ENCODE peak calls at places on chromosomes 3 and 15, in seven cellular contexts. One of them, this sample, is unnamed.

GRCh38 chr3:58120075-58120812 is 90.5 kb downstream of the DNASE1L3 start:
- DNase-seq in GM23248: no peak
- DNase-seq in fibroblast of lung: peak; percentile 53
- DNase-seq in hepatocyte: no peak
- DNase-seq in GM06990: no peak
- DNase-seq in HepG2: no peak
- DNase-seq in stomach: peak; percentile 77
- DNase-seq in this sample: no peak

GRCh38 chr3:156106721-156107373 is 13.5 kb upstream of the KCNAB1 start:
- DNase-seq in GM23248: no peak
- DNase-seq in fibroblast of lung: no peak
- DNase-seq in hepatocyte: no peak
- DNase-seq in GM06990: no peak
- DNase-seq in HepG2: no peak
- DNase-seq in stomach: no peak
- DNase-seq in this sample: no peak

GRCh38 chr15:68546318-68546717 is 32.5 kb upstream of the CORO2B start:
- DNase-seq in GM23248: no peak
- DNase-seq in fibroblast of lung: no peak
- DNase-seq in hepatocyte: no peak
- DNase-seq in GM06990: no peak
- DNase-seq in HepG2: no peak
- DNase-seq in stomach: no peak
- DNase-seq in this sample: no peak

GRCh38 chr3:183698318-183698731 is 728 bp downstream of the YEATS2 start:
- DNase-seq in GM23248: peak; percentile 72
- DNase-seq in fibroblast of lung: peak; percentile 45
- DNase-seq in hepatocyte: peak; percentile 44
- DNase-seq in GM06990: no peak
- DNase-seq in HepG2: no peak
- DNase-seq in stomach: no peak
- DNase-seq in this sample: peak; percentile 62

GRCh38 chr15:40793216-40793989 is 13.5 kb upstream of the ZFYVE19 start:
- DNase-seq in GM23248: peak; percentile 93
- DNase-seq in fibroblast of lung: peak; percentile 91
- DNase-seq in hepatocyte: peak; percentile 63
- DNase-seq in GM06990: no peak
- DNase-seq in HepG2: peak; percentile 96
- DNase-seq in stomach: peak; percentile 86
- DNase-seq in this sample: peak; percentile 87

GRCh38 chr3:30258426-30259392 is 347.7 kb upstream of the TGFBR2 start:
- DNase-seq in GM23248: no peak
- DNase-seq in fibroblast of lung: no peak
- DNase-seq in hepatocyte: peak; percentile 53
- DNase-seq in GM06990: no peak
- DNase-seq in HepG2: peak; percentile 100
- DNase-seq in stomach: no peak
- DNase-seq in this sample: no peak

GRCh38 chr15:22877607-22878006 is 39.1 kb downstream of the NIPA2 start:
- DNase-seq in GM23248: no peak
- DNase-seq in fibroblast of lung: no peak
- DNase-seq in hepatocyte: no peak
- DNase-seq in GM06990: no peak
- DNase-seq in HepG2: no peak
- DNase-seq in stomach: no peak
- DNase-seq in this sample: no peak

GRCh38 chr15:97504031-97504430 is 456.5 kb upstream of the ARRDC4 start:
- DNase-seq in GM23248: no peak
- DNase-seq in fibroblast of lung: peak; percentile 92
- DNase-seq in hepatocyte: peak; percentile 39
- DNase-seq in GM06990: no peak
- DNase-seq in HepG2: no peak
- DNase-seq in stomach: no peak
- DNase-seq in this sample: peak; percentile 3

GRCh38 chr3:24545917-24546316 is 51.3 kb upstream of the THRB start:
- DNase-seq in GM23248: peak; percentile 35
- DNase-seq in fibroblast of lung: peak; percentile 95
- DNase-seq in hepatocyte: no peak
- DNase-seq in GM06990: no peak
- DNase-seq in HepG2: peak; percentile 31
- DNase-seq in stomach: no peak
- DNase-seq in this sample: peak; percentile 60

GRCh38 chr3:194165619-194166018 is 29.7 kb downstream of the HES1 start:
- DNase-seq in GM23248: no peak
- DNase-seq in fibroblast of lung: no peak
- DNase-seq in hepatocyte: no peak
- DNase-seq in GM06990: no peak
- DNase-seq in HepG2: peak; percentile 38
- DNase-seq in stomach: no peak
- DNase-seq in this sample: no peak

GRCh38 chr3:49377483-49377882 is 19.3 kb upstream of the GPX1 start:
- DNase-seq in GM23248: peak; percentile 75
- DNase-seq in fibroblast of lung: no peak
- DNase-seq in hepatocyte: no peak
- DNase-seq in GM06990: peak; percentile 71
- DNase-seq in HepG2: no peak
- DNase-seq in stomach: no peak
- DNase-seq in this sample: peak; percentile 43

GRCh38 chr3:187021748-187022402 is 91.5 kb downstream of the ST6GAL1 start:
- DNase-seq in GM23248: no peak
- DNase-seq in fibroblast of lung: no peak
- DNase-seq in hepatocyte: no peak
- DNase-seq in GM06990: peak; percentile 74
- DNase-seq in HepG2: no peak
- DNase-seq in stomach: no peak
- DNase-seq in this sample: no peak

GRCh38 chr3:148600440-148600839 is 97.3 kb upstream of the AGTR1 start:
- DNase-seq in GM23248: no peak
- DNase-seq in fibroblast of lung: no peak
- DNase-seq in hepatocyte: no peak
- DNase-seq in GM06990: no peak
- DNase-seq in HepG2: peak; percentile 55
- DNase-seq in stomach: no peak
- DNase-seq in this sample: no peak

GRCh38 chr3:188439080-188439479 is 285.1 kb downstream of the LPP start:
- DNase-seq in GM23248: no peak
- DNase-seq in fibroblast of lung: no peak
- DNase-seq in hepatocyte: no peak
- DNase-seq in GM06990: no peak
- DNase-seq in HepG2: no peak
- DNase-seq in stomach: no peak
- DNase-seq in this sample: no peak

GRCh38 chr3:190307164-190307545 is 15.1 kb downstream of the CLDN1 start:
- DNase-seq in GM23248: no peak
- DNase-seq in fibroblast of lung: no peak
- DNase-seq in hepatocyte: peak; percentile 38
- DNase-seq in GM06990: no peak
- DNase-seq in HepG2: peak; percentile 94
- DNase-seq in stomach: no peak
- DNase-seq in this sample: no peak

GRCh38 chr15:76139368-76140068 is 79.7 kb downstream of the TMEM266 start:
- DNase-seq in GM23248: peak; percentile 79
- DNase-seq in fibroblast of lung: peak; percentile 75
- DNase-seq in hepatocyte: peak; percentile 84
- DNase-seq in GM06990: peak; percentile 65
- DNase-seq in HepG2: peak; percentile 57
- DNase-seq in stomach: peak; percentile 83
- DNase-seq in this sample: peak; percentile 82
- H3K4me3 ChIP-seq in GM23248: no peak overlapping the region
- H3K4me3 ChIP-seq in fibroblast of lung: no peak overlapping the region
- H3K4me3 ChIP-seq in hepatocyte: no peak overlapping the region
- H3K4me3 ChIP-seq in GM06990: no peak overlapping the region
- H3K4me3 ChIP-seq in HepG2: no peak overlapping the region
- H3K4me3 ChIP-seq in stomach: no peak overlapping the region
- H3K4me3 ChIP-seq in this sample: no peak overlapping the region

DNA sequence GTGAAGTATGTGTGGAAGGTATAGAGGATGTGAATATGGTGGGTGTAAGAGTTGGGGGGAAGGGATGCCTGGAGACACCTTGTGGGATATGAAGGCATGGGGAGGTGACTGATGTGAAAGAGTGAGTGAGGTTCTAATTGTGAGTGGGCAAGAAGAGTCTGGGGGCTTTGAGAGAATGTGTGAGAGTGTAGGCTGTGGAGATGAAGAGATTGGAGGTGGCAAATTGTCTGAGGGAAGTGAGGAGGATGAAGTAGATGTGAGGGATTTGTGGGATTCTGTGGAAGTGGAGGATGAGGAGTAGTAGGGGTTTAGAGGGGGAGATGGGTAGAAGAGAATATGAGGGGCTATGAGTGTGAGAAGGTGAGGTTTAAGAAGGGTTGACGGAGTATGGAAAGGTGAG is 41.6 kb downstream of the ZIC4 start:
- DNase-seq in GM23248: no peak
- DNase-seq in fibroblast of lung: no peak
- DNase-seq in hepatocyte: no peak
- DNase-seq in GM06990: no peak
- DNase-seq in HepG2: no peak
- DNase-seq in stomach: no peak
- DNase-seq in this sample: no peak
- H3K27me3 ChIP-seq in GM23248: peaks cover 69% of the 10 kb centered on the region
- H3K27me3 ChIP-seq in fibroblast of lung: peaks cover 52% of the 10 kb centered on the region
- H3K27me3 ChIP-seq in hepatocyte: peaks cover 96% of the 10 kb centered on the region
- H3K27me3 ChIP-seq in GM06990: no peaks in the 10 kb centered on the region
- H3K27me3 ChIP-seq in HepG2: peaks cover 14% of the 10 kb centered on the region
- H3K27me3 ChIP-seq in stomach: peaks cover 84% of the 10 kb centered on the region
- H3K27me3 ChIP-seq in this sample: peaks cover 88% of the 10 kb centered on the region

GRCh38 chr3:77038468-77038927 is 1.4 kb upstream of the ROBO2 start:
- DNase-seq in GM23248: peak; percentile 91
- DNase-seq in fibroblast of lung: peak; percentile 93
- DNase-seq in hepatocyte: peak; percentile 91
- DNase-seq in GM06990: no peak
- DNase-seq in HepG2: peak; percentile 68
- DNase-seq in stomach: peak; percentile 70
- DNase-seq in this sample: peak; percentile 97

GRCh38 chr3:77041156-77041696 is 1.3 kb downstream of the ROBO2 start:
- DNase-seq in GM23248: no peak
- DNase-seq in fibroblast of lung: no peak
- DNase-seq in hepatocyte: peak; percentile 8
- DNase-seq in GM06990: no peak
- DNase-seq in HepG2: no peak
- DNase-seq in stomach: no peak
- DNase-seq in this sample: peak; percentile 50

GRCh38 chr3:77041756-77042155 is 1.9 kb downstream of the ROBO2 start:
- DNase-seq in GM23248: no peak
- DNase-seq in fibroblast of lung: peak; percentile 2
- DNase-seq in hepatocyte: peak; percentile 5
- DNase-seq in GM06990: no peak
- DNase-seq in HepG2: no peak
- DNase-seq in stomach: no peak
- DNase-seq in this sample: peak; percentile 61

GRCh38 chr3:77039606-77040553 is at the start of gene ROBO2:
- DNase-seq in GM23248: peak; percentile 49
- DNase-seq in fibroblast of lung: peak; percentile 47
- DNase-seq in hepatocyte: peak; percentile 80
- DNase-seq in GM06990: no peak
- DNase-seq in HepG2: no peak
- DNase-seq in stomach: no peak
- DNase-seq in this sample: peak; percentile 91

GRCh38 chr3:77038928-77039605 is 832 bp upstream of the ROBO2 start:
- DNase-seq in GM23248: peak; percentile 32
- DNase-seq in fibroblast of lung: peak; percentile 44
- DNase-seq in hepatocyte: peak; percentile 31
- DNase-seq in GM06990: no peak
- DNase-seq in HepG2: no peak
- DNase-seq in stomach: no peak
- DNase-seq in this sample: peak; percentile 63
- H3K4me3 ChIP-seq in GM23248: peak overlapping the region; percentile 66
- H3K4me3 ChIP-seq in fibroblast of lung: peak overlapping the region; percentile 56
- H3K4me3 ChIP-seq in hepatocyte: peak overlapping the region; percentile 30
- H3K4me3 ChIP-seq in GM06990: no peak overlapping the region
- H3K4me3 ChIP-seq in HepG2: peak overlapping the region; percentile 28
- H3K4me3 ChIP-seq in stomach: peak overlapping the region; percentile 48
- H3K4me3 ChIP-seq in this sample: peak overlapping the region; percentile 74

GRCh38 chr15:99098991-99099390 is 5.9 kb upstream of the SYNM start:
- DNase-seq in GM23248: no peak
- DNase-seq in fibroblast of lung: no peak
- DNase-seq in hepatocyte: no peak
- DNase-seq in GM06990: no peak
- DNase-seq in HepG2: no peak
- DNase-seq in stomach: no peak
- DNase-seq in this sample: no peak
- H3K27me3 ChIP-seq in GM23248: peaks cover 7% of the 10 kb centered on the region
- H3K27me3 ChIP-seq in fibroblast of lung: peaks cover 16% of the 10 kb centered on the region
- H3K27me3 ChIP-seq in hepatocyte: peaks cover 33% of the 10 kb centered on the region
- H3K27me3 ChIP-seq in GM06990: peaks cover 2% of the 10 kb centered on the region
- H3K27me3 ChIP-seq in HepG2: peaks cover 61% of the 10 kb centered on the region
- H3K27me3 ChIP-seq in stomach: peaks cover 41% of the 10 kb centered on the region
- H3K27me3 ChIP-seq in this sample: peaks cover 20% of the 10 kb centered on the region

DNA sequence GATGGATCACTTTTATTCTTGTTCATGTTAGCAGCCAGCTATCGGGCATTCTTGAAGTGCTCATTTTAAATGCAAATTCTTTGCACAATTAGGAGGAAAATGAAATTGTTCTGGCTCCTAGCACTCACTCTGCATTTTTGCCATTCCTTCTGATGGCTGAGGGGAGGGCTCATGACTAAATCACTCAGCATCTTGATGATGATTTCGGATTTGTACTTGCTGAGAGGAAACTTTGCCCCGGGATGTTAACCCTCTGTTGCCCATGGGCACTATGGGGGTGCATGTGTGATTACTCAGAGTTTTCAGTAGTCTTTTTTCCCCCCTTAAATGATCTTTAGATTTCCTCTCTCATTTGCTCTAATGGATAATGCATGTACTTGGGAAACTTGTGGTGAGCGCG is 299.6 kb upstream of the C2CD4B start:
- DNase-seq in GM23248: peak; percentile 79
- DNase-seq in fibroblast of lung: no peak
- DNase-seq in hepatocyte: no peak
- DNase-seq in GM06990: no peak
- DNase-seq in HepG2: no peak
- DNase-seq in stomach: no peak
- DNase-seq in this sample: peak; percentile 82
- H3K4me3 ChIP-seq in GM23248: peak overlapping the region; percentile 49
- H3K4me3 ChIP-seq in fibroblast of lung: no peak overlapping the region
- H3K4me3 ChIP-seq in hepatocyte: no peak overlapping the region
- H3K4me3 ChIP-seq in GM06990: no peak overlapping the region
- H3K4me3 ChIP-seq in HepG2: no peak overlapping the region
- H3K4me3 ChIP-seq in stomach: no peak overlapping the region
- H3K4me3 ChIP-seq in this sample: peak overlapping the region; percentile 12

GRCh38 chr15:72939855-72940631 is 112.2 kb upstream of the NEO1 start:
- DNase-seq in GM23248: no peak
- DNase-seq in fibroblast of lung: no peak
- DNase-seq in hepatocyte: no peak
- DNase-seq in GM06990: no peak
- DNase-seq in HepG2: no peak
- DNase-seq in stomach: no peak
- DNase-seq in this sample: no peak
- H3K27me3 ChIP-seq in GM23248: peaks cover 8% of the 10 kb centered on the region
- H3K27me3 ChIP-seq in fibroblast of lung: no peaks in the 10 kb centered on the region
- H3K27me3 ChIP-seq in hepatocyte: no peaks in the 10 kb centered on the region
- H3K27me3 ChIP-seq in GM06990: no peaks in the 10 kb centered on the region
- H3K27me3 ChIP-seq in HepG2: no peaks in the 10 kb centered on the region
- H3K27me3 ChIP-seq in stomach: no peaks in the 10 kb centered on the region
- H3K27me3 ChIP-seq in this sample: peaks cover 32% of the 10 kb centered on the region

GRCh38 chr3:196643201-196643749 is 3.8 kb downstream of the NRROS start:
- DNase-seq in GM23248: no peak
- DNase-seq in fibroblast of lung: no peak
- DNase-seq in hepatocyte: no peak
- DNase-seq in GM06990: peak; percentile 88
- DNase-seq in HepG2: no peak
- DNase-seq in stomach: no peak
- DNase-seq in this sample: no peak
- H3K4me3 ChIP-seq in GM23248: no peak overlapping the region
- H3K4me3 ChIP-seq in fibroblast of lung: no peak overlapping the region
- H3K4me3 ChIP-seq in hepatocyte: no peak overlapping the region
- H3K4me3 ChIP-seq in GM06990: no peak overlapping the region
- H3K4me3 ChIP-seq in HepG2: no peak overlapping the region
- H3K4me3 ChIP-seq in stomach: no peak overlapping the region
- H3K4me3 ChIP-seq in this sample: no peak overlapping the region

This sample was measured in adipocyte.